ENCODE peak calls at places on chromosomes 6 and 20, in seven cellular contexts. K is HepG2, T is upper lobe of right lung, Q is lower lobe of right lung, S is DND-41, A is RWPE2, X is gastrocnemius medialis. R is an unnamed sample. For H3K4me1, the result is how much of the 10 kb centered on the place peaks cover.

GRCh38 chr6:163427498-163428254 is 13.2 kb downstream of the QKI start:
- ATAC-seq in K (peak), T (peak), Q (peak), S (no peak), A (peak), X (peak), R (peak)

GRCh38 chr6:1201547-1202200 is 110.2 kb upstream of the FOXQ1 start:
- ATAC-seq in K (no peak), T (no peak), Q (no peak), S (peak), A (no peak), X (no peak), R (no peak)

GRCh38 chr6:135675862-135676261 is 175.6 kb upstream of the PDE7B start:
- ATAC-seq in K (peak), T (no peak), Q (no peak), S (peak), A (peak), X (no peak), R (no peak)

GRCh38 chr20:45235995-45236394 is 14.8 kb downstream of the SEMG2 start:
- ATAC-seq in K (peak), T (peak), Q (peak), S (no peak), A (no peak), X (no peak), R (no peak)

GRCh38 chr20:31966991-31967655 is 828 bp upstream of the XKR7 start:
- ATAC-seq in K (no peak), T (no peak), Q (no peak), S (no peak), A (no peak), X (no peak), R (no peak)

GRCh38 chr6:137688230-137688971 is 178.7 kb upstream of the TNFAIP3 start:
- ATAC-seq in K (no peak), T (peak), Q (no peak), S (no peak), A (no peak), X (no peak), R (no peak)

GRCh38 chr20:48631114-48632016 is 196.4 kb downstream of the PREX1 start:
- ATAC-seq in K (no peak), T (no peak), Q (no peak), S (no peak), A (peak), X (no peak), R (no peak)

GRCh38 chr6:26502169-26502568 is 2.1 kb downstream of the BTN1A1 start:
- ATAC-seq in K (peak), T (no peak), Q (no peak), S (no peak), A (no peak), X (no peak), R (no peak)

GRCh38 chr6:137977814-137978213 is 110.8 kb downstream of the TNFAIP3 start:
- ATAC-seq in K (no peak), T (no peak), Q (no peak), S (no peak), A (no peak), X (no peak), R (no peak)

GRCh38 chr6:111730835-111731234 is 125.2 kb upstream of the TRAF3IP2 start:
- ATAC-seq in K (no peak), T (peak), Q (no peak), S (no peak), A (no peak), X (no peak), R (no peak)

GRCh38 chr6:155352812-155353211 is 38.5 kb upstream of the TFB1M start:
- ATAC-seq in K (no peak), T (no peak), Q (no peak), S (no peak), A (no peak), X (no peak), R (no peak)

GRCh38 chr20:62405981-62406513 is 1.0 kb downstream of the CABLES2 start:
- ATAC-seq in K (peak), T (no peak), Q (no peak), S (no peak), A (no peak), X (no peak), R (no peak)

GRCh38 chr6:36067374-36068011 is 39.9 kb downstream of the MAPK14 start:
- ATAC-seq in K (no peak), T (no peak), Q (no peak), S (no peak), A (no peak), X (peak), R (no peak)

GRCh38 chr6:52595796-52596130 is 18.9 kb upstream of the TRAM2 start:
- ATAC-seq in K (peak), T (no peak), Q (no peak), S (no peak), A (no peak), X (no peak), R (no peak)

GRCh38 chr20:17488916-17489600 is 42.1 kb downstream of the BFSP1 start:
- ATAC-seq in K (no peak), T (no peak), Q (no peak), S (no peak), A (no peak), X (no peak), R (no peak)

GRCh38 chr20:24952376-24953203 is 3.5 kb downstream of the CST7 start:
- ATAC-seq in K (peak), T (no peak), Q (no peak), S (no peak), A (peak), X (no peak), R (no peak)

GRCh38 chr6:40909811-40910210 is 129.2 kb downstream of the UNC5CL start:
- ATAC-seq in K (no peak), T (no peak), Q (no peak), S (no peak), A (peak), X (no peak), R (no peak)

GRCh38 chr6:17835784-17836183 is 129.1 kb upstream of the NUP153 start:
- ATAC-seq in K (no peak), T (peak), Q (no peak), S (no peak), A (no peak), X (no peak), R (no peak)

GRCh38 chr6:47371875-47372255 is 62.2 kb upstream of the TNFRSF21 start:
- ATAC-seq in K (peak), T (no peak), Q (no peak), S (no peak), A (no peak), X (no peak), R (no peak)

GRCh38 chr6:131167773-131168172 is 32.5 kb downstream of the AKAP7 start:
- ATAC-seq in K (no peak), T (no peak), Q (no peak), S (no peak), A (no peak), X (no peak), R (no peak)
- TF ChIP-seq CTCF in K (peak), T (no peak), Q (no peak), S (peak), A (no peak), X (no peak), R (no peak)

GRCh38 chr6:31559606-31559957 is 12.2 kb downstream of the NFKBIL1 start:
- ATAC-seq in K (no peak), T (no peak), Q (no peak), S (peak), A (no peak), X (no peak), R (no peak)

GRCh38 chr6:31557443-31558317 is 10.3 kb downstream of the NFKBIL1 start:
- ATAC-seq in K (no peak), T (no peak), Q (no peak), S (no peak), A (no peak), X (no peak), R (no peak)

GRCh38 chr6:31558318-31558625 is 10.9 kb downstream of the NFKBIL1 start:
- ATAC-seq in K (no peak), T (no peak), Q (no peak), S (no peak), A (no peak), X (no peak), R (no peak)

GRCh38 chr6:31559958-31560696 is 12.0 kb upstream of the LTA start:
- ATAC-seq in K (peak), T (peak), Q (peak), S (peak), A (peak), X (peak), R (peak)

GRCh38 chr6:31558631-31559500 is 11.5 kb downstream of the NFKBIL1 start:
- ATAC-seq in K (no peak), T (peak), Q (peak), S (peak), A (no peak), X (peak), R (peak)
- H3K4me1 ChIP-seq in K (under half), T (half or more), Q (under half), S (under half), A (under half), X (under half), R (under half)

DNA sequence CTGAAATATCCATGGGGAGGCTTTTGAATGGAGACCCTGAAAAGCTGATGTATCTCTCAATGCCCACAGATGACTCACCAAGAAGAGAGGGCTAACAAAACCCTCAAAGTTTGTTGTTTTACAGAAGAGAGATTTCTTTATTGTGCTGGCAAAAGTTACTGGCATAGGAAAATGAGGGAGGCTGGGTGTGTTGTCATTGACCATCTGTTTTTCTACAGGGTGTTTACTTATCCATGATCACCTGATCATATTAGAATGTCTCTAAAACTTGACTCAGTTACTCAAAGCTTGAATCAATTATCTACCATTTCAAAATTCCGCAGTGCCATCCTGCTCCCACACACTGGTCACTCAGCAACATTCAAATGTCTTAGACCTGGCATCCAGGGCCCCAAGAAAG is 9.8 kb downstream of the NCOA6 start:
- ATAC-seq in K (no peak), T (no peak), Q (no peak), S (no peak), A (no peak), X (no peak), R (no peak)
- H3K27ac ChIP-seq in K (no peak), T (no peak), Q (no peak), S (no peak), A (no peak), X (no peak), R (no peak)

GRCh38 chr6:72844614-72845013 is 222.8 kb downstream of the KCNQ5 start:
- ATAC-seq in K (no peak), T (no peak), Q (no peak), S (no peak), A (no peak), X (no peak), R (no peak)

GRCh38 chr6:72855471-72855870 is 233.6 kb downstream of the KCNQ5 start:
- ATAC-seq in K (no peak), T (no peak), Q (no peak), S (no peak), A (no peak), X (no peak), R (no peak)

GRCh38 chr6:72850469-72850868 is 228.6 kb downstream of the KCNQ5 start:
- ATAC-seq in K (no peak), T (no peak), Q (no peak), S (no peak), A (no peak), X (peak), R (no peak)

GRCh38 chr6:72849346-72849745 is 227.5 kb downstream of the KCNQ5 start:
- ATAC-seq in K (no peak), T (no peak), Q (no peak), S (no peak), A (no peak), X (no peak), R (no peak)

GRCh38 chr6:72850040-72850439 is 228.2 kb downstream of the KCNQ5 start:
- ATAC-seq in K (no peak), T (no peak), Q (no peak), S (no peak), A (no peak), X (peak), R (no peak)
- TF ChIP-seq CTCF in K (no peak), T (no peak), Q (no peak), S (no peak), A (no peak), X (no peak), R (no peak)

DNA sequence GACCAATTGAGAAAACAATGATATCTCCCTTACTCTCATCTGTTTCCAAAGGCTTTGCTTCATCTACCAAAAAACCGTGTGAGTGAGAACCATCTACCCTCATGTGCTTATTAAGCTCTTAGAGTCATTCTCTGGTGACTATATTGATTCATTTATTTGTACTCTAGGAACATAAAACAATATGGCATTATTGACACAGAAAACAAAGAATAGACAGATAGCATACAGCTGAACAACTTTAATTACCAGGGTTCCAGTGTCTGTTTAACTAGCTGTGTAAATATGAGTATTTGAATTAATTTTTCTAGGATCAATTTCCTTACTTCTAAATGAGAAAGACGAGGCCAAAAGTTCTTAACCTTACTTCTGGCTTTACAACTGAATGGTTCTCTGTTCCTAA is 31.3 kb upstream of the HEY2 start:
- ATAC-seq in K (no peak), T (no peak), Q (no peak), S (no peak), A (no peak), X (no peak), R (no peak)
- H3K4me1 ChIP-seq in K (under half), T (under half), Q (under half), S (under half), A (under half), X (under half), R (under half)

GRCh38 chr6:87873556-87873955 is 171.5 kb upstream of the AKIRIN2 start:
- ATAC-seq in K (no peak), T (no peak), Q (no peak), S (no peak), A (peak), X (no peak), R (no peak)
- H3K27ac ChIP-seq in K (no peak), T (no peak), Q (no peak), S (no peak), A (no peak), X (no peak), R (no peak)

GRCh38 chr6:118284736-118285360 is 263.2 kb upstream of the PLN start:
- ATAC-seq in K (no peak), T (no peak), Q (no peak), S (no peak), A (no peak), X (no peak), R (no peak)
- TF ChIP-seq CTCF in K (peak), T (peak), Q (peak), S (peak), A (peak), X (peak), R (peak)

R was measured in gastroesophageal sphincter.